ENCODE peak calls at places on chromosomes 1 and 21, in seven cellular contexts. One of them, this sample, is unnamed.

GRCh38 chr1:161139765-161140164 is 7.3 kb upstream of the DEDD start:
- DNase-seq in HEK293T: peak; percentile 55
- DNase-seq in heart left ventricle: no peak
- DNase-seq in amygdala: no peak
- DNase-seq in left lung: no peak
- DNase-seq in naive thymus-derived CD4-positive, alpha-beta T cell: peak; percentile 49
- DNase-seq in GM03348: peak; percentile 64
- DNase-seq in this sample: peak; percentile 63

GRCh38 chr21:28228624-28228995 is 764.1 kb downstream of the LTN1 start:
- DNase-seq in naive thymus-derived CD4-positive, alpha-beta T cell: no peak
- DNase-seq in amygdala: no peak
- DNase-seq in left lung: no peak
- DNase-seq in GM03348: no peak
- DNase-seq in heart left ventricle: no peak
- DNase-seq in HEK293T: no peak
- DNase-seq in this sample: peak; percentile 59

GRCh38 chr1:31785020-31785946 is 21.1 kb upstream of the ADGRB2 start:
- DNase-seq in GM03348: no peak
- DNase-seq in left lung: peak; percentile 32
- DNase-seq in naive thymus-derived CD4-positive, alpha-beta T cell: no peak
- DNase-seq in amygdala: no peak
- DNase-seq in heart left ventricle: no peak
- DNase-seq in HEK293T: no peak
- DNase-seq in this sample: no peak

GRCh38 chr1:203888807-203889251 is 27.4 kb downstream of the SNRPE start:
- DNase-seq in naive thymus-derived CD4-positive, alpha-beta T cell: no peak
- DNase-seq in left lung: no peak
- DNase-seq in GM03348: peak; percentile 61
- DNase-seq in HEK293T: no peak
- DNase-seq in heart left ventricle: no peak
- DNase-seq in amygdala: no peak
- DNase-seq in this sample: no peak

GRCh38 chr1:228156518-228156875 is 6.8 kb downstream of the GJC2 start:
- DNase-seq in amygdala: no peak
- DNase-seq in HEK293T: no peak
- DNase-seq in naive thymus-derived CD4-positive, alpha-beta T cell: no peak
- DNase-seq in left lung: peak; percentile 27
- DNase-seq in heart left ventricle: peak; percentile 47
- DNase-seq in GM03348: no peak
- DNase-seq in this sample: no peak

GRCh38 chr1:231508497-231508896 is 20.0 kb upstream of the TSNAX start:
- DNase-seq in GM03348: no peak
- DNase-seq in left lung: no peak
- DNase-seq in heart left ventricle: no peak
- DNase-seq in HEK293T: no peak
- DNase-seq in naive thymus-derived CD4-positive, alpha-beta T cell: no peak
- DNase-seq in amygdala: no peak
- DNase-seq in this sample: peak; percentile 50

GRCh38 chr1:65310078-65310587 is 790 bp downstream of the DNAJC6 start:
- DNase-seq in amygdala: peak; percentile 44
- DNase-seq in left lung: no peak
- DNase-seq in heart left ventricle: no peak
- DNase-seq in naive thymus-derived CD4-positive, alpha-beta T cell: no peak
- DNase-seq in HEK293T: peak; percentile 61
- DNase-seq in GM03348: no peak
- DNase-seq in this sample: no peak

GRCh38 chr1:21491483-21492170 is 17.6 kb upstream of the ALPL start:
- DNase-seq in left lung: no peak
- DNase-seq in amygdala: no peak
- DNase-seq in heart left ventricle: no peak
- DNase-seq in HEK293T: no peak
- DNase-seq in GM03348: no peak
- DNase-seq in naive thymus-derived CD4-positive, alpha-beta T cell: no peak
- DNase-seq in this sample: no peak

GRCh38 chr1:222546548-222547259 is 1.2 kb downstream of the HHIPL2 start:
- DNase-seq in heart left ventricle: no peak
- DNase-seq in GM03348: peak; percentile 92
- DNase-seq in naive thymus-derived CD4-positive, alpha-beta T cell: no peak
- DNase-seq in HEK293T: peak; percentile 42
- DNase-seq in amygdala: no peak
- DNase-seq in left lung: no peak
- DNase-seq in this sample: peak; percentile 19

GRCh38 chr1:2250721-2251281 is 22.7 kb downstream of the SKI start:
- DNase-seq in GM03348: no peak
- DNase-seq in left lung: no peak
- DNase-seq in amygdala: no peak
- DNase-seq in HEK293T: no peak
- DNase-seq in heart left ventricle: peak; percentile 54
- DNase-seq in naive thymus-derived CD4-positive, alpha-beta T cell: no peak
- DNase-seq in this sample: no peak

GRCh38 chr1:157153743-157154142 is 15.5 kb upstream of the ETV3 start:
- DNase-seq in HEK293T: no peak
- DNase-seq in left lung: no peak
- DNase-seq in GM03348: no peak
- DNase-seq in naive thymus-derived CD4-positive, alpha-beta T cell: no peak
- DNase-seq in amygdala: no peak
- DNase-seq in heart left ventricle: no peak
- DNase-seq in this sample: no peak